ENCODE peak calls at places on chromosomes 2 and 18, in four cellular contexts. S is H1, Y is kidney, U is HCT116. H is an unnamed sample.

GRCh38 chr2:234745347-234745746 is 206.5 kb upstream of the SH3BP4 start:
- DNase-seq in U (no peak), Y (no peak), S (no peak), H (no peak)

GRCh38 chr2:15968280-15969178 is 28.2 kb downstream of the MYCN start:
- DNase-seq in Y (no peak), S (no peak), U (no peak), H (no peak)

GRCh38 chr2:238504181-238504711 is 77.5 kb downstream of the ASB1 start:
- DNase-seq in Y (no peak), S (no peak), U (no peak), H (no peak)

GRCh38 chr2:84033347-84033974 is 425.6 kb downstream of the SUCLG1 start:
- DNase-seq in S (no peak), U (no peak), Y (no peak), H (no peak)

GRCh38 chr2:128279786-128280701 is 38.6 kb downstream of the HS6ST1 start:
- DNase-seq in U (no peak), Y (peak; percentile 80), S (no peak), H (no peak)

GRCh38 chr2:2581331-2582159 is 250.5 kb upstream of the MYT1L start:
- DNase-seq in U (no peak), Y (no peak), S (peak; percentile 44), H (no peak)

GRCh38 chr2:240791821-240792657 is 28.0 kb downstream of the KIF1A start:
- DNase-seq in S (no peak), Y (peak; percentile 55), U (no peak), H (no peak)

GRCh38 chr2:71640459-71640858 is 187.1 kb downstream of the DYSF start:
- DNase-seq in S (no peak), Y (no peak), U (no peak), H (no peak)

GRCh38 chr2:173354601-173355131 is at the start of gene CDCA7:
- DNase-seq in U (peak; percentile 54), Y (peak; percentile 78), S (peak; percentile 92), H (peak; percentile 68)

GRCh38 chr2:118312963-118313756 is 224.9 kb downstream of the INSIG2 start:
- DNase-seq in Y (no peak), U (no peak), S (peak; percentile 53), H (no peak)

GRCh38 chr2:167652401-167652800 is 595.0 kb downstream of the STK39 start:
- DNase-seq in U (no peak), Y (no peak), S (no peak), H (peak; percentile 17)

GRCh38 chr2:127743477-127744026 is 42.3 kb downstream of the SFT2D3 start:
- DNase-seq in S (no peak), Y (no peak), U (no peak), H (no peak)

GRCh38 chr2:132668986-132669853 is 785 bp downstream of the LYPD1 start:
- DNase-seq in Y (peak; percentile 77), U (no peak), S (peak; percentile 74), H (peak; percentile 41)
- TF ChIP-seq CTCF in Y (peak; percentile 10), U (no peak), S (peak; percentile 62), H (no peak)

DNA sequence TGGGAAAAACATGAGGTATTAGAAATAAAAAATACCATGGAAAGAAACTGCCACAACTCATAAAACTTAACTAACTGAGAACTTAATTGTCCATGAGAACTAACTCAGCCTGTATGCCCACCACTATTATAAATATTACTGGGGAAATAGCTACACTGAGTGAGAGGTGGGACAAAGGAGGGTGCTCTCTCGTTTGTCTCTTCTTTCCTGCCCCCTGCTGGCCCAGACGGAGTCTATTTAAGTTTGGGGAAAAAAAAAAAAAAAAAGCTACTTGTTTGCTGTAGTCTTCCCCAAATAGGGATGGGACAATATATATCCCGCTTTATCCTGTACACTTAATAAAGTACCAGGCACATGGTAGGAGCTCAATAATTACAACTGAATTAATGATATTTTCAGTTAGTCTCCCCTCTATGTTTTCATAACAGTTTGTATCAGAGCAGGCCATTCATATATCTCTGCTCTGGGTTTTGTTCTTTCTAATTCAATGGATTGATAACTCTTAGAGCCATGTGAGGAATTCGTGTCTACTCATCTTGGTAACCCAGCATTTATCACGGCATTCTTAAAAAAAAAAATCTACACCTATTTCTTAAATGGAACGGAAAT is 647.7 kb upstream of the PKDCC start:
- DNase-seq in S (peak; percentile 51), Y (no peak), U (no peak), H (peak; percentile 14)
- TF ChIP-seq CTCF in S (peak; percentile 20), Y (no peak), U (peak; percentile 29), H (peak; percentile 38)

GRCh38 chr2:134790487-134790886 is 47.9 kb upstream of the ACMSD start:
- DNase-seq in S (no peak), U (no peak), Y (no peak), H (no peak)
- TF ChIP-seq CTCF in S (no peak), U (peak; percentile 50), Y (no peak), H (no peak)

GRCh38 chr18:13799396-13799795 is 24.6 kb upstream of the MC5R start:
- DNase-seq in U (no peak), S (no peak), Y (no peak), H (no peak)

GRCh38 chr18:13800505-13801259 is 23.3 kb upstream of the MC5R start:
- DNase-seq in Y (peak; percentile 89), S (peak; percentile 75), U (peak; percentile 55), H (peak; percentile 36)

GRCh38 chr18:13797157-13797611 is 26.8 kb upstream of the MC5R start:
- DNase-seq in U (no peak), Y (no peak), S (no peak), H (peak; percentile 12)

GRCh38 chr18:13804305-13804704 is 19.6 kb upstream of the MC5R start:
- DNase-seq in Y (no peak), U (no peak), S (no peak), H (no peak)

DNA sequence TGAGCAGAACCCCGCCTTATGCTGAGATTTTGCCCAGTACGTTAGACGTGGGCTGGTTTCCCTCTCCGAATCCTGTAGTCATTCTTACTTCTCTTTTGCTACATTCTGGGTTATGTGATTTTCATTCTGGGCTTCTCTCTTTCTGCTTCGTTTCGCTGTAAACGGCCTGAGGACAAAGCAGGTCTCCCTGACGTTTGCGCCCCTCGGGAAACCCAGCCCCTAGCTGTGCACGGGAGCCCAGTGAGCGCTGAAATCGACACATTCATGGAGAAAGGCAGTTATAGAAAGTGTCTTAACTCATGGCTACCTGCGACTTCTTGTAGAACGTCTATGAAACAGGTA is 22.7 kb upstream of the MC5R start:
- DNase-seq in U (no peak), Y (no peak), S (no peak), H (no peak)
- TF ChIP-seq CTCF in U (no peak), Y (no peak), S (no peak), H (no peak)

H was measured in astrocyte of the spinal cord.